ENCODE peak calls at places on chromosomes 4 and X, in seven cellular contexts. One of them, this sample, is unnamed.
A peak's percentile ranks its signal among the peaks of the same experiment; 100 is the strongest.

GRCh38 chr4:45363931-45364330 is 637.6 kb upstream of the GNPDA2 start:
- DNase-seq in body of pancreas: no peak
- DNase-seq in right cardiac atrium: no peak
- DNase-seq in OCI-LY7: no peak
- DNase-seq in ovary: no peak
- DNase-seq in heart left ventricle: no peak
- DNase-seq in IMR-90: no peak
- DNase-seq in this sample: no peak

GRCh38 chr4:7418131-7418943 is 16.4 kb downstream of the PSAPL1 start:
- DNase-seq in right cardiac atrium: no peak
- DNase-seq in heart left ventricle: no peak
- DNase-seq in body of pancreas: peak; percentile 3
- DNase-seq in OCI-LY7: no peak
- DNase-seq in ovary: peak; percentile 17
- DNase-seq in IMR-90: no peak
- DNase-seq in this sample: no peak

GRCh38 chrX:20056704-20057103 is 60.0 kb downstream of the MAP7D2 start:
- DNase-seq in OCI-LY7: no peak
- DNase-seq in right cardiac atrium: no peak
- DNase-seq in body of pancreas: no peak
- DNase-seq in IMR-90: peak; percentile 41
- DNase-seq in ovary: no peak
- DNase-seq in heart left ventricle: no peak
- DNase-seq in this sample: no peak

GRCh38 chr4:168095776-168096443 is 3.6 kb downstream of the ANXA10 start:
- DNase-seq in body of pancreas: no peak
- DNase-seq in right cardiac atrium: no peak
- DNase-seq in IMR-90: peak; percentile 57
- DNase-seq in ovary: no peak
- DNase-seq in OCI-LY7: no peak
- DNase-seq in heart left ventricle: no peak
- DNase-seq in this sample: no peak

GRCh38 chr4:84870398-84871163 is 95.9 kb downstream of the WDFY3 start:
- DNase-seq in right cardiac atrium: no peak
- DNase-seq in heart left ventricle: no peak
- DNase-seq in OCI-LY7: no peak
- DNase-seq in body of pancreas: no peak
- DNase-seq in IMR-90: peak; percentile 76
- DNase-seq in ovary: no peak
- DNase-seq in this sample: no peak

GRCh38 chrX:106401965-106402559 is 209.7 kb upstream of the RADX start:
- DNase-seq in IMR-90: no peak
- DNase-seq in heart left ventricle: no peak
- DNase-seq in ovary: no peak
- DNase-seq in OCI-LY7: no peak
- DNase-seq in body of pancreas: no peak
- DNase-seq in right cardiac atrium: peak; percentile 16
- DNase-seq in this sample: no peak

GRCh38 chrX:115462406-115462805 is 98.6 kb upstream of the PLS3 start:
- DNase-seq in heart left ventricle: no peak
- DNase-seq in body of pancreas: no peak
- DNase-seq in IMR-90: no peak
- DNase-seq in right cardiac atrium: no peak
- DNase-seq in ovary: no peak
- DNase-seq in OCI-LY7: no peak
- DNase-seq in this sample: no peak

GRCh38 chrX:101057095-101057714 is 5.3 kb upstream of the TRMT2B start:
- DNase-seq in OCI-LY7: peak; percentile 20
- DNase-seq in right cardiac atrium: no peak
- DNase-seq in IMR-90: peak; percentile 68
- DNase-seq in heart left ventricle: no peak
- DNase-seq in body of pancreas: no peak
- DNase-seq in ovary: no peak
- DNase-seq in this sample: no peak

GRCh38 chr4:6201580-6202091 is 1.3 kb upstream of the JAKMIP1 start:
- DNase-seq in right cardiac atrium: no peak
- DNase-seq in IMR-90: no peak
- DNase-seq in body of pancreas: no peak
- DNase-seq in ovary: no peak
- DNase-seq in heart left ventricle: no peak
- DNase-seq in OCI-LY7: peak; percentile 75
- DNase-seq in this sample: no peak

GRCh38 chr4:147157860-147158701 is 212.4 kb upstream of the TTC29 start:
- DNase-seq in right cardiac atrium: peak; percentile 80
- DNase-seq in OCI-LY7: no peak
- DNase-seq in body of pancreas: peak; percentile 10
- DNase-seq in heart left ventricle: peak; percentile 36
- DNase-seq in IMR-90: peak; percentile 20
- DNase-seq in ovary: peak; percentile 62
- DNase-seq in this sample: peak; percentile 54
- H3K4me3 ChIP-seq in right cardiac atrium: peak overlapping the region; percentile 14
- H3K4me3 ChIP-seq in OCI-LY7: no peak overlapping the region
- H3K4me3 ChIP-seq in body of pancreas: no peak overlapping the region
- H3K4me3 ChIP-seq in heart left ventricle: peak overlapping the region; percentile 49
- H3K4me3 ChIP-seq in IMR-90: peak overlapping the region; percentile 74
- H3K4me3 ChIP-seq in ovary: peak overlapping the region; percentile 42
- H3K4me3 ChIP-seq in this sample: peak overlapping the region; percentile 52

GRCh38 chr4:89029591-89029990 is 27.4 kb downstream of the FAM13A start:
- DNase-seq in heart left ventricle: no peak
- DNase-seq in right cardiac atrium: no peak
- DNase-seq in IMR-90: no peak
- DNase-seq in body of pancreas: no peak
- DNase-seq in ovary: no peak
- DNase-seq in OCI-LY7: no peak
- DNase-seq in this sample: no peak
- H3K27ac ChIP-seq in heart left ventricle: no peak overlapping the region
- H3K27ac ChIP-seq in right cardiac atrium: no peak overlapping the region
- H3K27ac ChIP-seq in IMR-90: no peak overlapping the region
- H3K27ac ChIP-seq in body of pancreas: no peak overlapping the region
- H3K27ac ChIP-seq in ovary: no peak overlapping the region
- H3K27ac ChIP-seq in OCI-LY7: no peak overlapping the region
- H3K27ac ChIP-seq in this sample: no peak overlapping the region

GRCh38 chr4:87235020-87235671 is 14.7 kb upstream of the KLHL8 start:
- DNase-seq in body of pancreas: no peak
- DNase-seq in IMR-90: peak; percentile 62
- DNase-seq in OCI-LY7: no peak
- DNase-seq in heart left ventricle: no peak
- DNase-seq in ovary: no peak
- DNase-seq in right cardiac atrium: no peak
- DNase-seq in this sample: no peak
- H3K4me3 ChIP-seq in body of pancreas: peak overlapping the region; percentile 25
- H3K4me3 ChIP-seq in IMR-90: peak overlapping the region; percentile 72
- H3K4me3 ChIP-seq in OCI-LY7: peak overlapping the region; percentile 47
- H3K4me3 ChIP-seq in heart left ventricle: peak overlapping the region; percentile 50
- H3K4me3 ChIP-seq in ovary: peak overlapping the region; percentile 39
- H3K4me3 ChIP-seq in right cardiac atrium: peak overlapping the region; percentile 82
- H3K4me3 ChIP-seq in this sample: peak overlapping the region; percentile 66

GRCh38 chr4:184803884-184804283 is 21.9 kb downstream of the ACSL1 start:
- DNase-seq in heart left ventricle: no peak
- DNase-seq in IMR-90: no peak
- DNase-seq in body of pancreas: no peak
- DNase-seq in right cardiac atrium: no peak
- DNase-seq in OCI-LY7: no peak
- DNase-seq in ovary: no peak
- DNase-seq in this sample: no peak
- H3K27ac ChIP-seq in heart left ventricle: peak overlapping the region; percentile 75
- H3K27ac ChIP-seq in IMR-90: no peak overlapping the region
- H3K27ac ChIP-seq in body of pancreas: no peak overlapping the region
- H3K27ac ChIP-seq in right cardiac atrium: no peak overlapping the region
- H3K27ac ChIP-seq in OCI-LY7: no peak overlapping the region
- H3K27ac ChIP-seq in ovary: no peak overlapping the region
- H3K27ac ChIP-seq in this sample: peak overlapping the region; percentile 92

GRCh38 chr4:144649646-144650045 is 3.7 kb downstream of the HHIP start:
- DNase-seq in ovary: no peak
- DNase-seq in IMR-90: no peak
- DNase-seq in OCI-LY7: no peak
- DNase-seq in right cardiac atrium: no peak
- DNase-seq in heart left ventricle: no peak
- DNase-seq in body of pancreas: no peak
- DNase-seq in this sample: no peak
- H3K4me3 ChIP-seq in ovary: no peak overlapping the region
- H3K4me3 ChIP-seq in IMR-90: no peak overlapping the region
- H3K4me3 ChIP-seq in OCI-LY7: no peak overlapping the region
- H3K4me3 ChIP-seq in right cardiac atrium: no peak overlapping the region
- H3K4me3 ChIP-seq in heart left ventricle: no peak overlapping the region
- H3K4me3 ChIP-seq in body of pancreas: no peak overlapping the region
- H3K4me3 ChIP-seq in this sample: no peak overlapping the region

DNA sequence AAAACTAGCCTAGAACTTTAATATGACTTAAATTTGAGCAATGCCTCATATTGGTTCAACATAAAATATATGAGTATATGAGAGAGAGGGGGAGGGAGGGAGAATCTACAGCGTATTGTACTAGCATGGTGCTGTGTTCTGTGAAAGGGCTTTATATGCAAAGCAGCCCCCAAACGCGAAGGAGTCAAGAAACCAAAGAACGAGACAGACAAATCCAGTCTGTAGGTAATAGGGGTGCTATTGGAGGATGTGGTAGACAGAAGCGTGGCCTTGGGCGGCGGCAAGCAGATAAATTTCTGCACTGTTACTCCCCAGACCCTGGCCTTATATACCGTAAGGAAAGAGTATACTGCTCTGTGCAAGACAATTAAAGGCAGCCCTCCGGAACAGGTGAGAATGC is 846 bp upstream of the ANXA5 start:
- DNase-seq in right cardiac atrium: no peak
- DNase-seq in ovary: no peak
- DNase-seq in heart left ventricle: no peak
- DNase-seq in IMR-90: no peak
- DNase-seq in body of pancreas: no peak
- DNase-seq in OCI-LY7: no peak
- DNase-seq in this sample: no peak
- H3K27ac ChIP-seq in right cardiac atrium: no peak overlapping the region
- H3K27ac ChIP-seq in ovary: peak overlapping the region; percentile 96
- H3K27ac ChIP-seq in heart left ventricle: peak overlapping the region; percentile 96
- H3K27ac ChIP-seq in IMR-90: peak overlapping the region; percentile 39
- H3K27ac ChIP-seq in body of pancreas: no peak overlapping the region
- H3K27ac ChIP-seq in OCI-LY7: no peak overlapping the region
- H3K27ac ChIP-seq in this sample: peak overlapping the region; percentile 97

This sample was measured in psoas muscle.